ENCODE peak calls at places on chromosomes 16 and 17, in six cellular contexts. One of them, this sample, is unnamed.

GRCh38 chr16:65878347-65878746 is 488.1 kb upstream of the CDH5 start:
- ATAC-seq in pancreas: no peak
- ATAC-seq in heart right ventricle: no peak
- ATAC-seq in activated CD8-positive, alpha-beta T cell treated with anti-CD3 and anti-CD28 coated beads for 36 hours: no peak
- ATAC-seq in CD8-positive, alpha-beta T cell: no peak
- ATAC-seq in natural killer cell: no peak
- ATAC-seq in this sample: no peak

GRCh38 chr17:81396278-81396721 is 1.0 kb downstream of the BAHCC1 start:
- ATAC-seq in natural killer cell: no peak
- ATAC-seq in CD8-positive, alpha-beta T cell: no peak
- ATAC-seq in pancreas: no peak
- ATAC-seq in heart right ventricle: no peak
- ATAC-seq in activated CD8-positive, alpha-beta T cell treated with anti-CD3 and anti-CD28 coated beads for 36 hours: no peak
- ATAC-seq in this sample: no peak

GRCh38 chr17:921161-921560 is 58.4 kb downstream of the NXN start:
- ATAC-seq in pancreas: peak
- ATAC-seq in CD8-positive, alpha-beta T cell: no peak
- ATAC-seq in activated CD8-positive, alpha-beta T cell treated with anti-CD3 and anti-CD28 coated beads for 36 hours: no peak
- ATAC-seq in heart right ventricle: no peak
- ATAC-seq in natural killer cell: no peak
- ATAC-seq in this sample: no peak

GRCh38 chr16:67736858-67737257 is 17.7 kb upstream of the GFOD2 start:
- ATAC-seq in pancreas: no peak
- ATAC-seq in CD8-positive, alpha-beta T cell: no peak
- ATAC-seq in natural killer cell: no peak
- ATAC-seq in heart right ventricle: no peak
- ATAC-seq in activated CD8-positive, alpha-beta T cell treated with anti-CD3 and anti-CD28 coated beads for 36 hours: no peak
- ATAC-seq in this sample: no peak

GRCh38 chr16:56606071-56606687 is 2.2 kb upstream of the MT2A start:
- ATAC-seq in pancreas: no peak
- ATAC-seq in heart right ventricle: no peak
- ATAC-seq in CD8-positive, alpha-beta T cell: no peak
- ATAC-seq in activated CD8-positive, alpha-beta T cell treated with anti-CD3 and anti-CD28 coated beads for 36 hours: no peak
- ATAC-seq in natural killer cell: no peak
- ATAC-seq in this sample: no peak

GRCh38 chr16:10827691-10828341 is 9.2 kb upstream of the TVP23A start:
- ATAC-seq in natural killer cell: no peak
- ATAC-seq in CD8-positive, alpha-beta T cell: no peak
- ATAC-seq in heart right ventricle: peak
- ATAC-seq in activated CD8-positive, alpha-beta T cell treated with anti-CD3 and anti-CD28 coated beads for 36 hours: no peak
- ATAC-seq in pancreas: peak
- ATAC-seq in this sample: no peak

GRCh38 chr17:19242323-19242722 is 5.2 kb downstream of the EPN2 start:
- ATAC-seq in heart right ventricle: no peak
- ATAC-seq in CD8-positive, alpha-beta T cell: no peak
- ATAC-seq in activated CD8-positive, alpha-beta T cell treated with anti-CD3 and anti-CD28 coated beads for 36 hours: no peak
- ATAC-seq in pancreas: peak
- ATAC-seq in natural killer cell: no peak
- ATAC-seq in this sample: no peak

GRCh38 chr17:81068411-81068810 is 33.5 kb downstream of the BAIAP2 start:
- ATAC-seq in natural killer cell: no peak
- ATAC-seq in heart right ventricle: no peak
- ATAC-seq in pancreas: no peak
- ATAC-seq in activated CD8-positive, alpha-beta T cell treated with anti-CD3 and anti-CD28 coated beads for 36 hours: no peak
- ATAC-seq in CD8-positive, alpha-beta T cell: no peak
- ATAC-seq in this sample: no peak

GRCh38 chr16:10282367-10282766 is 100.1 kb upstream of the GRIN2A start:
- ATAC-seq in CD8-positive, alpha-beta T cell: no peak
- ATAC-seq in heart right ventricle: no peak
- ATAC-seq in pancreas: no peak
- ATAC-seq in activated CD8-positive, alpha-beta T cell treated with anti-CD3 and anti-CD28 coated beads for 36 hours: no peak
- ATAC-seq in natural killer cell: no peak
- ATAC-seq in this sample: no peak

GRCh38 chr16:24491721-24492120 is 47.6 kb upstream of the RBBP6 start:
- ATAC-seq in pancreas: no peak
- ATAC-seq in CD8-positive, alpha-beta T cell: no peak
- ATAC-seq in heart right ventricle: no peak
- ATAC-seq in natural killer cell: no peak
- ATAC-seq in activated CD8-positive, alpha-beta T cell treated with anti-CD3 and anti-CD28 coated beads for 36 hours: no peak
- ATAC-seq in this sample: no peak

GRCh38 chr16:27461483-27462171 is 59.7 kb downstream of the IL21R start:
- ATAC-seq in natural killer cell: no peak
- ATAC-seq in CD8-positive, alpha-beta T cell: no peak
- ATAC-seq in activated CD8-positive, alpha-beta T cell treated with anti-CD3 and anti-CD28 coated beads for 36 hours: no peak
- ATAC-seq in heart right ventricle: no peak
- ATAC-seq in pancreas: no peak
- ATAC-seq in this sample: no peak

GRCh38 chr16:23527961-23528634 is 17.8 kb upstream of the GGA2 start:
- ATAC-seq in pancreas: peak
- ATAC-seq in heart right ventricle: peak
- ATAC-seq in natural killer cell: no peak
- ATAC-seq in CD8-positive, alpha-beta T cell: no peak
- ATAC-seq in activated CD8-positive, alpha-beta T cell treated with anti-CD3 and anti-CD28 coated beads for 36 hours: no peak
- ATAC-seq in this sample: no peak

GRCh38 chr17:2239882-2240430 is 63.6 kb downstream of the SMG6 start:
- ATAC-seq in pancreas: no peak
- ATAC-seq in heart right ventricle: peak
- ATAC-seq in natural killer cell: no peak
- ATAC-seq in activated CD8-positive, alpha-beta T cell treated with anti-CD3 and anti-CD28 coated beads for 36 hours: peak
- ATAC-seq in CD8-positive, alpha-beta T cell: peak
- ATAC-seq in this sample: peak